ENCODE peak calls at places on chromosome 18, in five cellular contexts. One of them, this sample, is unnamed. For H3K27me3, the result is how much of the 10 kb centered on the place peaks cover.

GRCh38 chr18:80194874-80195570 is 52.3 kb downstream of the PARD6G start:
- DNase-seq in dorsolateral prefrontal cortex: no peak
- DNase-seq in right atrium auricular region: peak
- DNase-seq in sigmoid colon: peak
- DNase-seq in uterus: no peak
- DNase-seq in this sample: no peak

GRCh38 chr18:75075429-75075841 is 133.5 kb downstream of the PTGR3 start:
- DNase-seq in right atrium auricular region: peak
- DNase-seq in dorsolateral prefrontal cortex: no peak
- DNase-seq in uterus: no peak
- DNase-seq in sigmoid colon: peak
- DNase-seq in this sample: no peak

GRCh38 chr18:2164644-2165287 is 406.5 kb downstream of the METTL4 start:
- DNase-seq in uterus: no peak
- DNase-seq in right atrium auricular region: no peak
- DNase-seq in sigmoid colon: no peak
- DNase-seq in dorsolateral prefrontal cortex: no peak
- DNase-seq in this sample: no peak

GRCh38 chr18:7273301-7273911 is 42.5 kb downstream of the LRRC30 start:
- DNase-seq in right atrium auricular region: peak
- DNase-seq in dorsolateral prefrontal cortex: no peak
- DNase-seq in uterus: peak
- DNase-seq in sigmoid colon: peak
- DNase-seq in this sample: no peak

GRCh38 chr18:36636237-36636792 is 192.5 kb downstream of the TPGS2 start:
- DNase-seq in right atrium auricular region: no peak
- DNase-seq in dorsolateral prefrontal cortex: no peak
- DNase-seq in uterus: no peak
- DNase-seq in sigmoid colon: no peak
- DNase-seq in this sample: no peak

GRCh38 chr18:31041346-31042067 is 1.0 kb downstream of the DSC3 start:
- DNase-seq in sigmoid colon: no peak
- DNase-seq in right atrium auricular region: no peak
- DNase-seq in uterus: no peak
- DNase-seq in dorsolateral prefrontal cortex: no peak
- DNase-seq in this sample: no peak

GRCh38 chr18:9708057-9708881 is at the start of gene RAB31:
- DNase-seq in uterus: peak
- DNase-seq in sigmoid colon: peak
- DNase-seq in right atrium auricular region: peak
- DNase-seq in dorsolateral prefrontal cortex: peak
- DNase-seq in this sample: peak

GRCh38 chr18:79484661-79485621 is 89.2 kb downstream of the NFATC1 start:
- DNase-seq in dorsolateral prefrontal cortex: peak
- DNase-seq in sigmoid colon: peak
- DNase-seq in uterus: no peak
- DNase-seq in right atrium auricular region: peak
- DNase-seq in this sample: peak

GRCh38 chr18:48847807-48848486 is 102.8 kb downstream of the SMAD7 start:
- DNase-seq in dorsolateral prefrontal cortex: no peak
- DNase-seq in sigmoid colon: no peak
- DNase-seq in right atrium auricular region: no peak
- DNase-seq in uterus: no peak
- DNase-seq in this sample: no peak

GRCh38 chr18:5144629-5145028 is 52.4 kb downstream of the AKAIN1 start:
- DNase-seq in dorsolateral prefrontal cortex: no peak
- DNase-seq in right atrium auricular region: no peak
- DNase-seq in sigmoid colon: no peak
- DNase-seq in uterus: no peak
- DNase-seq in this sample: no peak

GRCh38 chr18:39305756-39306155 is 1740.2 kb upstream of the CELF4 start:
- DNase-seq in dorsolateral prefrontal cortex: no peak
- DNase-seq in right atrium auricular region: no peak
- DNase-seq in uterus: no peak
- DNase-seq in sigmoid colon: no peak
- DNase-seq in this sample: no peak

GRCh38 chr18:29012874-29013273 is 835.9 kb upstream of the CDH2 start:
- DNase-seq in right atrium auricular region: no peak
- DNase-seq in uterus: no peak
- DNase-seq in dorsolateral prefrontal cortex: no peak
- DNase-seq in sigmoid colon: no peak
- DNase-seq in this sample: no peak

GRCh38 chr18:59263566-59264135 is 9.6 kb downstream of the RAX start:
- DNase-seq in sigmoid colon: no peak
- DNase-seq in right atrium auricular region: no peak
- DNase-seq in uterus: no peak
- DNase-seq in dorsolateral prefrontal cortex: no peak
- DNase-seq in this sample: no peak
- H3K27me3 ChIP-seq in sigmoid colon: under half
- H3K27me3 ChIP-seq in right atrium auricular region: under half
- H3K27me3 ChIP-seq in uterus: under half
- H3K27me3 ChIP-seq in dorsolateral prefrontal cortex: half or more
- H3K27me3 ChIP-seq in this sample: half or more

DNA sequence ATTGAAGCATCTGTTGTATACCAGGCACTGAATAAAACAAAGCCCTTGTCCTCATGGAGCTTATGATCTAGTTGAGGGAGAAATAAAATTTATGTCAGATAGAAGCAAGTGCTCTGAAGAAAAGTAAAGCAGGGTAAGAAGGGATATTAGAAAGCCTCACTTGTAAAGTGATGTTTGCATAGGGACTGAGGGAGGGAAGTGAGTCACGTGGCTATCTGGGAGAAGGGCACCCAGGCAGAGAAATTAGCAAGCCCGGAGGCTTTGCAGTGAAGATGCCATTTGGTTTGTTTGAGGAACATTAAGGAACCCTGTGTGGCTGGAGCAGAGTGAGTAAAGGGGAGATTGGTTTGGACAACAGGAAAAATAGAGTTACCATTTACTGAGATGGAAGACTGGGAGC is 52.1 kb downstream of the RBBP8 start:
- DNase-seq in right atrium auricular region: no peak
- DNase-seq in sigmoid colon: no peak
- DNase-seq in uterus: no peak
- DNase-seq in dorsolateral prefrontal cortex: no peak
- DNase-seq in this sample: no peak
- H3K27me3 ChIP-seq in right atrium auricular region: under half
- H3K27me3 ChIP-seq in sigmoid colon: under half
- H3K27me3 ChIP-seq in uterus: under half
- H3K27me3 ChIP-seq in dorsolateral prefrontal cortex: under half
- H3K27me3 ChIP-seq in this sample: under half

GRCh38 chr18:50188652-50189051 is 6.3 kb downstream of the MYO5B start:
- DNase-seq in right atrium auricular region: no peak
- DNase-seq in dorsolateral prefrontal cortex: no peak
- DNase-seq in sigmoid colon: no peak
- DNase-seq in uterus: no peak
- DNase-seq in this sample: no peak

GRCh38 chr18:50190926-50191325 is 4.0 kb downstream of the MYO5B start:
- DNase-seq in uterus: no peak
- DNase-seq in sigmoid colon: no peak
- DNase-seq in right atrium auricular region: no peak
- DNase-seq in dorsolateral prefrontal cortex: no peak
- DNase-seq in this sample: no peak

GRCh38 chr18:50190236-50190635 is 4.7 kb downstream of the MYO5B start:
- DNase-seq in uterus: no peak
- DNase-seq in right atrium auricular region: no peak
- DNase-seq in dorsolateral prefrontal cortex: no peak
- DNase-seq in sigmoid colon: no peak
- DNase-seq in this sample: no peak

GRCh38 chr18:50187659-50188058 is 7.3 kb downstream of the MYO5B start:
- DNase-seq in uterus: no peak
- DNase-seq in sigmoid colon: no peak
- DNase-seq in dorsolateral prefrontal cortex: no peak
- DNase-seq in right atrium auricular region: no peak
- DNase-seq in this sample: no peak

DNA sequence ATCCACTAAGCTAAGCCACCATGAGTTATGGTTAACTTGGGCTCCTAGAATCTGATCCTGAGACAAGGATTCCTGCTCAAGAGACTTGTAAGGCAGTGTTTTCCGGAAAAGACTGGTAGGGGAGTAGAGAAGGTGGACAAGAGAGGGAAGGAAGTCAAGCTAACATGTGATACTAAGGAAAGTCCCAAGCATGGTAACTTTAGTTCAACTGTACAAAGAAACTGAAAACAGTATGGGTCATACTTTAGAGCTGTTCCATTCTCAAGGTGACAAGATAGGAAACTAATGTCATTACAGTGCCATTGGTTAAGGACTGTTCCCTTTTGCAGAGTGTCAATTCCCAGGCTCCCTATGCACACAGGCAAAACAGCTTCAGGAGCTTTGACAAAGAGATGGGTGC is 5.8 kb downstream of the MYO5B start:
- DNase-seq in uterus: no peak
- DNase-seq in right atrium auricular region: no peak
- DNase-seq in sigmoid colon: no peak
- DNase-seq in dorsolateral prefrontal cortex: no peak
- DNase-seq in this sample: no peak
- H3K27me3 ChIP-seq in uterus: under half
- H3K27me3 ChIP-seq in right atrium auricular region: under half
- H3K27me3 ChIP-seq in sigmoid colon: under half
- H3K27me3 ChIP-seq in dorsolateral prefrontal cortex: under half
- H3K27me3 ChIP-seq in this sample: under half

GRCh38 chr18:77254711-77255110 is 5.1 kb downstream of the GALR1 start:
- DNase-seq in sigmoid colon: no peak
- DNase-seq in dorsolateral prefrontal cortex: no peak
- DNase-seq in uterus: no peak
- DNase-seq in right atrium auricular region: no peak
- DNase-seq in this sample: no peak

GRCh38 chr18:77251730-77252050 is 2.0 kb downstream of the GALR1 start:
- DNase-seq in dorsolateral prefrontal cortex: no peak
- DNase-seq in sigmoid colon: no peak
- DNase-seq in right atrium auricular region: no peak
- DNase-seq in uterus: no peak
- DNase-seq in this sample: no peak

GRCh38 chr18:77250926-77251729 is 1.5 kb downstream of the GALR1 start:
- DNase-seq in dorsolateral prefrontal cortex: no peak
- DNase-seq in right atrium auricular region: no peak
- DNase-seq in sigmoid colon: no peak
- DNase-seq in uterus: no peak
- DNase-seq in this sample: no peak

GRCh38 chr18:77250501-77250925 is 865 bp downstream of the GALR1 start:
- DNase-seq in sigmoid colon: no peak
- DNase-seq in right atrium auricular region: no peak
- DNase-seq in dorsolateral prefrontal cortex: no peak
- DNase-seq in uterus: no peak
- DNase-seq in this sample: no peak

GRCh38 chr18:77255426-77256105 is 5.9 kb downstream of the GALR1 start:
- DNase-seq in dorsolateral prefrontal cortex: no peak
- DNase-seq in uterus: no peak
- DNase-seq in right atrium auricular region: no peak
- DNase-seq in sigmoid colon: no peak
- DNase-seq in this sample: no peak
- H3K27me3 ChIP-seq in dorsolateral prefrontal cortex: under half
- H3K27me3 ChIP-seq in uterus: under half
- H3K27me3 ChIP-seq in right atrium auricular region: under half
- H3K27me3 ChIP-seq in sigmoid colon: under half
- H3K27me3 ChIP-seq in this sample: under half